ENCODE peak calls at places on chromosomes 4 and X, in five cellular contexts. O is HCT116, G is fibroblast of lung, V is OCI-LY7, Y is IMR-90. S is an unnamed sample.

GRCh38 chrX:110667706-110668105 is 127.9 kb downstream of the CHRDL1 start:
- DNase-seq in O (no peak), G (peak; percentile 22), V (no peak), Y (no peak), S (no peak)

GRCh38 chrX:120308959-120309872 is 2.0 kb downstream of the TMEM255A start:
- DNase-seq in O (peak; percentile 24), G (peak; percentile 76), V (peak; percentile 73), Y (peak; percentile 14), S (peak; percentile 9)

GRCh38 chr4:189162073-189162789 is 778.4 kb upstream of the FRG1 start:
- DNase-seq in O (no peak), G (no peak), V (no peak), Y (no peak), S (no peak)

GRCh38 chr4:143559757-143560147 is 46.2 kb downstream of the SMARCA5 start:
- DNase-seq in O (no peak), G (no peak), V (no peak), Y (no peak), S (no peak)

GRCh38 chrX:110987292-110987691 is 108.7 kb upstream of the PAK3 start:
- DNase-seq in O (no peak), G (no peak), V (no peak), Y (no peak), S (no peak)

GRCh38 chr4:77127837-77128621 is 29.0 kb upstream of the CCNG2 start:
- DNase-seq in O (no peak), G (no peak), V (no peak), Y (no peak), S (no peak)

GRCh38 chrX:66074920-66075879 is 35.3 kb upstream of the VSIG4 start:
- DNase-seq in O (no peak), G (no peak), V (no peak), Y (no peak), S (no peak)

GRCh38 chrX:4238916-4239315 is 525.5 kb upstream of the PRKX start:
- DNase-seq in O (no peak), G (no peak), V (no peak), Y (no peak), S (no peak)

GRCh38 chrX:130575831-130576404 is 174.1 kb downstream of the RBMX2 start:
- DNase-seq in O (peak; percentile 6), G (peak; percentile 27), V (peak; percentile 31), Y (peak; percentile 33), S (no peak)

GRCh38 chrX:65697915-65698796 is 30.7 kb downstream of the MSN start:
- DNase-seq in O (no peak), G (peak; percentile 50), V (peak; percentile 87), Y (no peak), S (no peak)

GRCh38 chr4:7750972-7751371 is 188.7 kb downstream of the AFAP1 start:
- DNase-seq in O (no peak), G (no peak), V (no peak), Y (no peak), S (no peak)

GRCh38 chrX:15645266-15645665 is 19.3 kb downstream of the CLTRN start:
- DNase-seq in O (no peak), G (no peak), V (no peak), Y (no peak), S (no peak)

GRCh38 chrX:19904778-19905367 is 17.5 kb upstream of the SH3KBP1 start:
- DNase-seq in O (peak; percentile 34), G (peak; percentile 37), V (peak; percentile 72), Y (peak; percentile 63), S (no peak)

GRCh38 chr4:12933760-12934221 is 550.3 kb downstream of the RAB28 start:
- DNase-seq in O (no peak), G (no peak), V (no peak), Y (no peak), S (no peak)

GRCh38 chr4:158159054-158159717 is 13.6 kb downstream of the GASK1B start:
- DNase-seq in O (no peak), G (peak; percentile 96), V (no peak), Y (peak; percentile 87), S (peak; percentile 58)

GRCh38 chrX:110156167-110156754 is 153.3 kb downstream of the TMEM164 start:
- DNase-seq in O (no peak), G (no peak), V (peak; percentile 28), Y (no peak), S (no peak)

GRCh38 chr4:186602978-186603377 is 47.6 kb upstream of the MTNR1A start:
- DNase-seq in O (no peak), G (no peak), V (no peak), Y (no peak), S (no peak)

GRCh38 chr4:173522160-173522873 is 7.7 kb downstream of the HAND2 start:
- DNase-seq in O (no peak), G (peak; percentile 81), V (no peak), Y (peak; percentile 85), S (no peak)

GRCh38 chrX:115065304-115065703 is 47.9 kb upstream of the IL13RA2 start:
- DNase-seq in O (no peak), G (no peak), V (no peak), Y (no peak), S (no peak)

GRCh38 chrX:40780123-40780522 is 44.8 kb upstream of the MED14 start:
- DNase-seq in O (no peak), G (no peak), V (no peak), Y (no peak), S (no peak)

GRCh38 chrX:68841251-68842049 is 12.6 kb downstream of the EFNB1 start:
- DNase-seq in O (no peak), G (no peak), V (no peak), Y (no peak), S (no peak)

GRCh38 chr4:183099537-183100297 is 660 bp downstream of the WWC2 start:
- DNase-seq in O (no peak), G (no peak), V (no peak), Y (no peak), S (no peak)

GRCh38 chr4:98566491-98567008 is 91.9 kb downstream of the TSPAN5 start:
- DNase-seq in O (no peak), G (no peak), V (no peak), Y (peak; percentile 50), S (no peak)

GRCh38 chr4:47122592-47123291 is 91.4 kb downstream of the GABRB1 start:
- DNase-seq in O (peak; percentile 36), G (peak; percentile 70), V (peak; percentile 71), Y (peak; percentile 81), S (peak; percentile 17)

GRCh38 chr4:6355052-6355451 is 85.4 kb downstream of the WFS1 start:
- DNase-seq in O (no peak), G (no peak), V (no peak), Y (no peak), S (no peak)

GRCh38 chrX:12970691-12971202 is 4.2 kb upstream of the TMSB4X start:
- DNase-seq in O (no peak), G (peak; percentile 68), V (no peak), Y (peak; percentile 75), S (no peak)

GRCh38 chr4:70158576-70158975 is 4.5 kb downstream of the PRR27 start:
- DNase-seq in O (no peak), G (no peak), V (no peak), Y (no peak), S (no peak)

GRCh38 chr4:35963969-35964515 is 280.3 kb downstream of the ARAP2 start:
- DNase-seq in O (no peak), G (peak; percentile 71), V (no peak), Y (no peak), S (no peak)

GRCh38 chrX:154360155-154360713 is 14.2 kb downstream of the FLNA start:
- DNase-seq in O (no peak), G (no peak), V (no peak), Y (no peak), S (no peak)

GRCh38 chrX:30261012-30261411 is 14.1 kb downstream of the MAGEB1 start:
- DNase-seq in O (no peak), G (no peak), V (no peak), Y (no peak), S (no peak)

GRCh38 chrX:108947205-108947604 is 210.8 kb upstream of the IRS4 start:
- DNase-seq in O (no peak), G (no peak), V (no peak), Y (no peak), S (no peak)

GRCh38 chr4:155430895-155431467 is 54.2 kb upstream of the MAP9 start:
- DNase-seq in O (no peak), G (no peak), V (no peak), Y (no peak), S (no peak)
- H3K9me3 ChIP-seq in O (no peaks in the 10 kb centered on the region), G (no peaks in the 10 kb centered on the region), V (peaks cover 5% of the 10 kb centered on the region), Y (peaks cover 2% of the 10 kb centered on the region), S (no peaks in the 10 kb centered on the region)

GRCh38 chr4:14912426-14912825 is 89.9 kb upstream of the CPEB2 start:
- DNase-seq in O (no peak), G (no peak), V (no peak), Y (no peak), S (no peak)

GRCh38 chr4:14910411-14910810 is 91.9 kb upstream of the CPEB2 start:
- DNase-seq in O (no peak), G (no peak), V (no peak), Y (no peak), S (no peak)

GRCh38 chr4:14906805-14907204 is 95.5 kb upstream of the CPEB2 start:
- DNase-seq in O (no peak), G (peak; percentile 4), V (no peak), Y (no peak), S (no peak)

DNA sequence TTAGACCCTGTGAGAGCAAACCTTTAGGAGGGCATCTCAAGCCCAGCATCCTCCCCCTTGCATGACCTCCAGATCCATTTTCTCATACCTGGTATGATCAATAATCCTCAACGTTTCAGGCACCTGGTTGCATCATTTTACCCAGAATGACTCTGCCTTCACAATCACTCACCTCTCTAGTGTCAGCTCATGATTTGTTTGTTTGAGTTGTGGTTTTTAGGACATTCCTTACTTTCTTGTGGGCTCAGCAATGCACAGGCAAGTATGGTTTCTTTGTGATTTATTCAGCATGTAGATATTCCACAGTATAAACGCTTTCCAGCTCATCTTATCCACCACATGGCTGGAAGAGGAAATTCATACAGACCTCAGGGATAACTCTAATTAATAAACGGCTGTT is 93.6 kb upstream of the CPEB2 start:
- DNase-seq in O (peak; percentile 12), G (peak; percentile 63), V (no peak), Y (peak; percentile 33), S (peak; percentile 23)
- TF ChIP-seq CTCF in O (no peak), G (no peak), V (no peak), Y (no peak), S (no peak)

DNA sequence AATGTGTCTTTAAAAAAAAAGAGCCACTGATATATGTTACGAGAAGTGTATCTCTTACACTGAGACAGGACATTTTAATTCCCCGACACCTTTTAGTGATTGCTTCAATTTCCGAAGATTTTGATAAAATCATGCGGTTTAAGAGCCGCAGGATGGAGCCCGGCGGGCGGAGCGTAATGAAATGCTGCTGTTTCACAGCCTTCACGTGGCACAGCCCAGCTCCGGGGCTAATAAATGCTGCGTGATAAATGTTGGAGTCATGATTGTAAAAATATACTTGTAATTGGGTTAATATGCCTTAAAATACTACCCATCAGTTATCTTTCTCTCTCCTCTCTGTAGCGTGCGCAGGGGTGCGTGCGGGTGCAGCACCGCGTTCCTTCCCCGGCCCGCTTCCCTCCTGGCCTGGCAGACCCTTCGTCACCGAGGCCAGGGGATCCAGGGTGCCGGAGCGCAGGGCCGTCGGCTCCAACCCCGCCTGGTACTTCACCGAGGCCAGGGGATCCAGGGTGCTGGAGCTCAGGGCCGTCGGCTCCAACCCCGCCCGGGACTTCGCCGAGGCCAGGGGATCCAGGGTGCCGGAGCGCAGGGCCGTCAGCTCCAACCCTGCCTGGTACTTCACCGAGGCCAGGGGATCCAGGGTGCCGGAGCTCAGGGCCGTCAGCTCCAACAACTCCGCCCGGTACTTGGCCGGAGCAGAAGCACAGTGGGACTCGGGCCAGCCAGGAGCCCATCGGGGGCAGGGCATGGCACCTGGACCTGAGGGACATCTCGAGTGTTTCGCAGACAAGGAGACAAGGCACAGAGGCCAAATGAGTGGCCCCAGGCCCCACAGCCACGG is 85.3 kb downstream of the FAM53A start:
- DNase-seq in O (no peak), G (no peak), V (no peak), Y (no peak), S (no peak)
- H2AFZ ChIP-seq in O (no peak overlapping the region), G (no peak overlapping the region), V (no peak overlapping the region), Y (no peak overlapping the region), S (no peak overlapping the region)

GRCh38 chrX:39301041-39301440 is 499.8 kb downstream of the MID1IP1 start:
- DNase-seq in O (no peak), G (no peak), V (no peak), Y (no peak), S (no peak)
- H3K9me3 ChIP-seq in O (no peaks in the 10 kb centered on the region), G (no peaks in the 10 kb centered on the region), V (no peaks in the 10 kb centered on the region), Y (peaks cover 10% of the 10 kb centered on the region), S (peaks cover 2% of the 10 kb centered on the region)